ENCODE peak calls at places on chromosomes 7 and 10, in ten cellular contexts. H, K, O, V, U, L, P, I, Y and E are unnamed samples. For H3K4me1, the result is how much of the 10 kb centered on the place peaks cover.

GRCh38 chr7:2261611-2262010 is 19.6 kb downstream of the NUDT1 start:
- DNase-seq in K (no peak), H (no peak), P (no peak), U (no peak), V (no peak), I (no peak), L (peak), O (no peak), Y (no peak), E (no peak)

GRCh38 chr7:77837966-77838365 is 39.4 kb downstream of the PHTF2 start:
- DNase-seq in V (no peak), O (no peak), U (no peak), K (no peak), I (no peak), Y (no peak), L (no peak), P (no peak), H (no peak), E (no peak)

GRCh38 chr10:129094233-129094632 is 372.8 kb upstream of the MGMT start:
- DNase-seq in V (no peak), I (no peak), K (no peak), U (no peak), P (no peak), H (no peak), Y (no peak), O (no peak), L (no peak), E (no peak)

GRCh38 chr10:99551158-99551557 is 18.4 kb downstream of the NKX2-3 start:
- DNase-seq in K (peak), Y (no peak), V (peak), P (peak), H (no peak), U (no peak), O (no peak), L (no peak), I (peak), E (peak)

GRCh38 chr10:21509391-21510217 is 15.9 kb downstream of the SKIDA1 start:
- DNase-seq in U (no peak), I (no peak), P (no peak), H (no peak), L (no peak), Y (peak), K (peak), O (no peak), V (no peak), E (no peak)

GRCh38 chr10:93495654-93496321 is 624 bp upstream of the CEP55 start:
- DNase-seq in K (peak), O (peak), I (peak), Y (no peak), U (no peak), L (no peak), H (no peak), P (peak), V (peak), E (peak)

GRCh38 chr7:883029-884021 is 7.0 kb downstream of the GET4 start:
- DNase-seq in Y (no peak), I (no peak), L (no peak), K (no peak), P (no peak), O (peak), H (peak), V (no peak), U (peak), E (no peak)

GRCh38 chr10:77037735-77038411 is 599.7 kb downstream of the KCNMA1 start:
- DNase-seq in K (no peak), O (no peak), L (no peak), I (no peak), H (no peak), U (no peak), V (no peak), Y (no peak), P (no peak), E (peak)

GRCh38 chr7:102125127-102125561 is 161.5 kb upstream of the SH2B2 start:
- DNase-seq in U (peak), H (peak), Y (peak), K (peak), P (no peak), V (peak), O (peak), L (no peak), I (no peak), E (no peak)

GRCh38 chr10:11863353-11864105 is 40.4 kb downstream of the PROSER2 start:
- DNase-seq in V (no peak), L (peak), O (no peak), Y (peak), U (peak), K (no peak), H (no peak), P (no peak), I (no peak), E (no peak)

GRCh38 chr10:29929006-29929405 is 130.4 kb downstream of the JCAD start:
- DNase-seq in I (no peak), Y (no peak), L (no peak), P (no peak), V (no peak), U (no peak), H (no peak), K (no peak), O (no peak), E (no peak)

GRCh38 chr10:58704226-58705200 is 191.8 kb downstream of the BICC1 start:
- DNase-seq in K (no peak), I (no peak), H (no peak), V (no peak), Y (no peak), P (peak), U (no peak), O (no peak), L (no peak), E (no peak)

GRCh38 chr10:133384071-133384470 is 5.0 kb downstream of the PAOX start:
- DNase-seq in O (no peak), U (peak), H (no peak), Y (peak), P (no peak), V (no peak), I (no peak), K (no peak), L (no peak), E (no peak)

GRCh38 chr7:35277359-35277758 is 23.5 kb upstream of the TBX20 start:
- DNase-seq in U (no peak), K (no peak), L (no peak), V (no peak), O (no peak), P (no peak), Y (no peak), I (no peak), H (no peak), E (no peak)

GRCh38 chr7:157041004-157041403 is 30.5 kb upstream of the MNX1 start:
- DNase-seq in H (no peak), Y (no peak), K (no peak), U (no peak), O (no peak), I (no peak), V (no peak), L (no peak), P (no peak), E (no peak)

GRCh38 chr10:69226919-69227450 is 6.9 kb downstream of the HKDC1 start:
- DNase-seq in H (no peak), O (no peak), I (no peak), P (no peak), U (no peak), V (no peak), K (no peak), Y (no peak), L (no peak), E (no peak)

GRCh38 chr7:99196536-99197288 is 11.2 kb downstream of the KPNA7 start:
- DNase-seq in P (peak), I (no peak), O (no peak), V (no peak), K (no peak), Y (no peak), U (no peak), L (no peak), H (no peak), E (no peak)

GRCh38 chr10:78925275-78925674 is 143.5 kb upstream of the ZMIZ1 start:
- DNase-seq in H (no peak), U (peak), K (no peak), V (no peak), O (no peak), Y (no peak), P (no peak), I (no peak), L (no peak), E (no peak)

GRCh38 chr7:117827861-117828260 is 45.4 kb downstream of the CTTNBP2 start:
- DNase-seq in L (no peak), P (peak), K (no peak), I (no peak), Y (no peak), H (no peak), V (no peak), O (no peak), U (no peak), E (no peak)

GRCh38 chr7:151125459-151125834 is 39.2 kb downstream of the AGAP3 start:
- DNase-seq in H (peak), L (no peak), P (no peak), V (peak), O (peak), U (no peak), Y (no peak), K (peak), I (peak), E (no peak)

GRCh38 chr7:15821484-15822122 is 135.1 kb upstream of the MEOX2 start:
- DNase-seq in L (no peak), K (no peak), O (no peak), V (no peak), I (no peak), U (no peak), H (no peak), Y (no peak), P (no peak), E (no peak)

GRCh38 chr7:36881206-36881605 is 156.9 kb upstream of the AOAH start:
- DNase-seq in Y (no peak), L (no peak), V (no peak), H (no peak), I (no peak), O (no peak), P (peak), U (no peak), K (no peak), E (no peak)

GRCh38 chr7:104059103-104059502 is 69.6 kb upstream of the RELN start:
- DNase-seq in I (no peak), P (no peak), V (no peak), L (no peak), H (no peak), Y (no peak), O (no peak), K (no peak), U (no peak), E (no peak)

GRCh38 chr7:159102681-159103381 is 41.8 kb downstream of the VIPR2 start:
- DNase-seq in O (peak), I (no peak), K (no peak), Y (peak), L (no peak), P (no peak), H (no peak), V (peak), U (peak), E (peak)

GRCh38 chr7:88835147-88835728 is 39.7 kb upstream of the TEX47 start:
- DNase-seq in L (no peak), U (no peak), H (no peak), O (no peak), P (peak), K (peak), Y (no peak), I (no peak), V (no peak), E (peak)

GRCh38 chr10:101968910-101969321 is 87.1 kb downstream of the ARMH3 start:
- DNase-seq in K (no peak), L (no peak), I (no peak), U (no peak), O (no peak), H (no peak), Y (no peak), P (no peak), V (no peak), E (no peak)
- H3K4me1 ChIP-seq in K (half or more), L (under half), I (under half), U (under half), O (under half), H (half or more), Y (under half), P (under half), V (under half), E (under half)

DNA sequence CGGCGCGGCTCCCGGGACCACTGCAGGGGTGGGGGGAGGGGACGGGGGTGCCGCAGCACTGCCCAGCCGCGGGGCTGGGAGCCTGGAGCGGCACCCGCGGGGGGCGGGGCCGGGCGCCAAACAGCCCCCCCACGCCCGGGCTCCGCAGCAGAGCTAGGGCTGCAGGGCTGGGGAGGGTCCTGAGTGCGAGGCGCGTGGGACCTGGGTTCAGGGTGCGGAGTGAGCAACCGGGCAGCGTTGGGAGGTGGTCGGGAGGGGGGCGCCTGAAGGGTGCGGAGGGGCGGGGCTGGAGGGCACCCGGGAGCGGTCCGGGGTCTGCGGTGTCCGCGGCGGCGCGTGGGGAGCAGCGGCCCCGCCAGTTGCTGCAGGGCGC is 526 bp downstream of the CAMK2G start:
- DNase-seq in Y (peak), U (no peak), O (peak), K (no peak), I (no peak), V (no peak), P (no peak), L (peak), H (no peak), E (peak)
- H3K4me1 ChIP-seq in Y (under half), U (under half), O (half or more), K (under half), I (under half), V (under half), P (under half), L (under half), H (under half), E (under half)

DNA sequence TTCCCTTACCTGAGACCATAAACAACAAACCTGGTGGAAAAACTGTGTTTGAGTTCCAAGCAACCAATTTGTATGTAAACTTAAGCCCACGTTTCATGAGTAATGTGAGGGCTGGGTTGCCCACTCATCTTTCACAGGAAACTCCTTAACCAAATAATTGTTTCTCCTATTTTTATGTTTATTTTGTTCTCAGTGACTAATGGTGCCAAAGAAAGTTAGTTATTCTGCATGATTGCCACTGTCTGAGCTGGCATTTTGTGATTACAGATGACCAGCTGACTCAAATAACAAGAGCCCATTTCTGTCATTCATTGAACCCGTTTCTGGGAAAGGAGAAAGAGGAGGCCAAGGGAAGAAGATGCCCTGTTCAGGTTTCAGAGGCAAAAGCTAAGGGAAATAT is 187.0 kb upstream of the MYO3A start:
- DNase-seq in P (no peak), Y (no peak), I (no peak), K (no peak), L (no peak), V (no peak), O (no peak), U (no peak), H (no peak), E (no peak)
- H3K4me1 ChIP-seq in P (under half), Y (under half), I (under half), K (under half), L (under half), V (under half), O (under half), U (under half), H (under half), E (under half)

GRCh38 chr10:80473096-80473657 is 19.1 kb downstream of the TSPAN14 start:
- DNase-seq in O (no peak), H (no peak), U (no peak), P (no peak), K (no peak), L (no peak), I (no peak), Y (no peak), V (no peak), E (no peak)

GRCh38 chr10:80472234-80473095 is 18.4 kb downstream of the TSPAN14 start:
- DNase-seq in O (no peak), I (no peak), Y (peak), V (no peak), U (no peak), K (no peak), H (no peak), L (no peak), P (peak), E (no peak)

GRCh38 chr10:80473692-80474596 is 19.8 kb downstream of the TSPAN14 start:
- DNase-seq in H (no peak), U (no peak), O (no peak), L (no peak), P (peak), V (no peak), I (no peak), K (no peak), Y (no peak), E (no peak)

GRCh38 chr10:80474920-80475319 is 20.8 kb downstream of the TSPAN14 start:
- DNase-seq in U (no peak), I (no peak), Y (peak), V (no peak), H (no peak), O (no peak), L (no peak), K (no peak), P (no peak), E (no peak)

DNA sequence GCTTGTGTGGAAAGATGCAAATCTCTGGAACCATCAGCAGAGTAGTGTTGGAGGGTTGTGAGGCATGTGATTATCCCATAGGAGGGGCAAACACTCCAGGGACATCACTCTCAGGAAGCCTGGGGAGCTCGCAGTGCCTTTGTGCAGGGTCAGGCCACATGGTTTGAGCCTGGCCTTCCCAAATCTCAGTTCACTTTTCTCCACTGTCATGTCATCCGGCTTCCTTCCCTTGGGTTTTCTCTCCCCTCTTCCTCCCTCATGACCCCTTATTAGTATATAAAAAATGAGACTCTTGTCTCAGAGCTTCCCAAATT is 20.4 kb downstream of the TSPAN14 start:
- DNase-seq in L (no peak), I (no peak), P (no peak), Y (no peak), U (no peak), O (no peak), H (no peak), K (no peak), V (no peak), E (no peak)
- H3K4me1 ChIP-seq in L (half or more), I (under half), P (half or more), Y (half or more), U (under half), O (under half), H (half or more), K (under half), V (under half), E (under half)

DNA sequence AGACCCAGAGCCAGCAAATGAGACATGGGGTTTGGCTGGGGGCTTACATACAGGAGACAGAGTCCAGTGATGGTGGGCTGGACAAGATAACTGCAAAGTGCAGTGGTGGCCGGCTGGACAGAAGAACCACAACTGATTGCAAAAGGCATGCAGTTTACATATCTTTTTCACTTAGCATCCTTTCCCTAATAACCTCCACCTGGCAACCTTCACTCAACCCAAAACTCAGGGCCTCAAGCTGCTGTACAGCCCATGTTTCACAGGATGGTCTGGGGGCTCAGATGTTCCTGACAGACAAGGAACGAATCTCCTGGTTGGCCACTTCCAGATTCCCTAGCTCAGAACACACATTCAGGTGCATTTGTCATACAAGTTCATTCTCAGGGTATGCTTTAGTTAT is 7.8 kb upstream of the PDCD4 start:
- DNase-seq in Y (no peak), P (no peak), V (no peak), I (no peak), K (no peak), L (no peak), U (no peak), H (no peak), O (no peak), E (no peak)
- H3K4me1 ChIP-seq in Y (half or more), P (under half), V (half or more), I (under half), K (under half), L (half or more), U (under half), H (under half), O (under half), E (under half)